ENCODE peak calls at places on chromosomes 6 and 20, in seven cellular contexts. L is iPS-NIHi11; S is activated T-cell treated with anti-CD3 and anti-CD28 coated beads, Interleukin-2, amount 50 U/mL, for 72 hours; W is spleen; Y is BE2C; R is AG20443; P is NCI-H1417. M is an unnamed sample.

GRCh38 chr6:154938245-154938583 is 56.9 kb upstream of the TIAM2 start:
- DNase-seq in P (no peak), Y (no peak), W (no peak), R (no peak), L (peak), S (no peak), M (no peak)

GRCh38 chr6:38420207-38420606 is 219.5 kb downstream of the BTBD9 start:
- DNase-seq in L (no peak), R (no peak), W (no peak), Y (no peak), P (no peak), S (no peak), M (no peak)

GRCh38 chr6:4355241-4355640 is 219.9 kb upstream of the ECI2 start:
- DNase-seq in S (no peak), P (no peak), W (no peak), L (no peak), Y (no peak), R (peak), M (no peak)

GRCh38 chr20:63099426-63100267 is 92.9 kb upstream of the BHLHE23 start:
- DNase-seq in P (no peak), W (peak), Y (peak), S (no peak), R (no peak), L (peak), M (peak)

GRCh38 chr6:112879920-112880413 is 532.8 kb downstream of the RFPL4B start:
- DNase-seq in W (peak), S (peak), Y (peak), R (no peak), P (no peak), L (peak), M (no peak)

GRCh38 chr20:37333130-37333847 is 12.7 kb upstream of the SRC start:
- DNase-seq in R (no peak), Y (no peak), L (no peak), S (no peak), W (peak), P (no peak), M (no peak)

GRCh38 chr20:52481443-52481842 is 289.9 kb upstream of the ZFP64 start:
- DNase-seq in P (no peak), S (no peak), L (no peak), Y (peak), R (no peak), W (no peak), M (no peak)

GRCh38 chr6:111841822-111842221 is 31.4 kb downstream of the FYN start:
- DNase-seq in W (peak), R (no peak), Y (no peak), S (peak), P (no peak), L (no peak), M (peak)

GRCh38 chr20:63617876-63618265 is 9.0 kb downstream of the GMEB2 start:
- DNase-seq in R (no peak), L (no peak), Y (peak), W (no peak), P (no peak), S (no peak), M (no peak)

GRCh38 chr20:3696745-3697587 is 15.2 kb upstream of the ADAM33 start:
- DNase-seq in R (no peak), S (no peak), L (no peak), W (peak), Y (no peak), P (no peak), M (no peak)

GRCh38 chr20:14948416-14948815 is 611.0 kb upstream of the FLRT3 start:
- DNase-seq in W (no peak), L (no peak), Y (no peak), P (no peak), R (no peak), S (no peak), M (peak)

GRCh38 chr6:6494677-6495076 is 93.8 kb upstream of the LY86 start:
- DNase-seq in L (peak), P (peak), Y (peak), R (peak), W (peak), S (peak), M (peak)

GRCh38 chr6:116392158-116393032 is 21.6 kb downstream of the DSE start:
- DNase-seq in Y (no peak), W (no peak), S (no peak), L (no peak), R (no peak), P (no peak), M (no peak)

GRCh38 chr6:161744211-161745067 is 470.6 kb upstream of the AGPAT4 start:
- DNase-seq in P (no peak), W (no peak), Y (peak), L (no peak), S (no peak), R (no peak), M (peak)

GRCh38 chr20:51647674-51648570 is 105.4 kb upstream of the NFATC2 start:
- DNase-seq in R (no peak), Y (no peak), S (no peak), P (no peak), L (no peak), W (no peak), M (no peak)

GRCh38 chr6:138346302-138347195 is 31.2 kb upstream of the SMIM28 start:
- DNase-seq in S (no peak), W (no peak), R (peak), Y (no peak), L (no peak), P (no peak), M (no peak)

GRCh38 chr20:54047048-54047447 is 23.3 kb downstream of the BCAS1 start:
- DNase-seq in S (no peak), Y (no peak), L (no peak), R (no peak), W (no peak), P (no peak), M (no peak)

M was measured in SJCRH30.